ENCODE peak calls at places on chromosome X, in seven cellular contexts. T, D, H, Y, O, P and W are unnamed samples.
A peak's percentile ranks its signal among the peaks of the same experiment; 100 is the strongest.

GRCh38 chrX:124232523-124233201 is 99.8 kb upstream of the TEX13D start:
- DNase-seq in P (no peak), T (no peak), Y (no peak), O (no peak), H (no peak), D (no peak), W (peak; percentile 20)

GRCh38 chrX:106912864-106913263 is 7.3 kb upstream of the CLDN2 start:
- DNase-seq in T (no peak), Y (no peak), D (no peak), P (no peak), O (no peak), H (no peak), W (no peak)

GRCh38 chrX:73943900-73944581 is 359.9 kb upstream of the ZCCHC13 start:
- DNase-seq in T (peak; percentile 88), D (peak; percentile 93), O (peak; percentile 88), P (peak; percentile 82), Y (peak; percentile 97), H (peak; percentile 88), W (peak; percentile 90)

GRCh38 chrX:107748490-107748889 is 27.1 kb downstream of the TSC22D3 start:
- DNase-seq in H (no peak), Y (no peak), O (no peak), P (no peak), T (no peak), D (no peak), W (no peak)

GRCh38 chrX:18676470-18676869 is 4.6 kb upstream of the RS1 start:
- DNase-seq in O (no peak), D (no peak), Y (no peak), T (peak; percentile 26), H (no peak), P (no peak), W (no peak)

GRCh38 chrX:39875834-39876625 is 221.7 kb downstream of the BCOR start:
- DNase-seq in H (no peak), O (no peak), D (no peak), P (no peak), T (peak; percentile 32), Y (no peak), W (no peak)

GRCh38 chrX:8037593-8038348 is 110.6 kb upstream of the PNPLA4 start:
- DNase-seq in P (no peak), H (no peak), O (no peak), Y (no peak), D (no peak), T (no peak), W (no peak)

GRCh38 chrX:132532955-132533354 is 44.1 kb upstream of the MBNL3 start:
- DNase-seq in P (no peak), T (no peak), Y (no peak), O (peak; percentile 1), D (no peak), H (no peak), W (no peak)

GRCh38 chrX:12709047-12709446 is 82.2 kb upstream of the PRPS2 start:
- DNase-seq in O (no peak), T (no peak), Y (no peak), H (no peak), P (no peak), D (no peak), W (peak; percentile 22)

GRCh38 chrX:11064851-11065600 is 46.1 kb upstream of the HCCS start:
- DNase-seq in P (no peak), D (no peak), O (peak; percentile 19), T (no peak), Y (no peak), H (no peak), W (no peak)

GRCh38 chrX:152810403-152810802 is 20.2 kb downstream of the CETN2 start:
- DNase-seq in P (no peak), Y (no peak), D (no peak), O (no peak), H (no peak), T (no peak), W (no peak)

GRCh38 chrX:115226929-115227328 is 7.0 kb downstream of the LRCH2 start:
- DNase-seq in H (no peak), Y (no peak), T (no peak), P (no peak), O (peak; percentile 25), D (no peak), W (peak; percentile 43)

GRCh38 chrX:69531031-69531755 is 27.1 kb downstream of the NALF2 start:
- DNase-seq in Y (no peak), O (no peak), D (no peak), P (no peak), H (no peak), T (no peak), W (no peak)

GRCh38 chrX:1011632-1012283 is 200.7 kb downstream of the CRLF2 start:
- DNase-seq in D (no peak), O (no peak), H (no peak), P (no peak), T (no peak), Y (no peak), W (no peak)

GRCh38 chrX:57137481-57137880 is 284 bp upstream of the SPIN2A start:
- DNase-seq in Y (no peak), O (peak; percentile 11), P (no peak), T (no peak), D (no peak), H (no peak), W (no peak)

GRCh38 chrX:151538190-151539122 is 25.0 kb upstream of the PASD1 start:
- DNase-seq in D (no peak), P (no peak), Y (no peak), H (no peak), T (no peak), O (no peak), W (no peak)

GRCh38 chrX:7889138-7889537 is 38.1 kb downstream of the PNPLA4 start:
- DNase-seq in O (no peak), T (no peak), D (no peak), H (no peak), P (no peak), Y (no peak), W (no peak)

GRCh38 chrX:30521440-30522182 is 56.0 kb downstream of the TASL start:
- DNase-seq in P (no peak), H (no peak), D (no peak), T (no peak), Y (no peak), O (no peak), W (no peak)

GRCh38 chrX:47743504-47743903 is 84.5 kb upstream of the UXT start:
- DNase-seq in P (no peak), D (no peak), H (no peak), Y (no peak), T (no peak), O (no peak), W (no peak)

GRCh38 chrX:18935893-18936292 is 48.0 kb downstream of the PHKA2 start:
- DNase-seq in H (no peak), Y (no peak), T (no peak), P (no peak), O (peak; percentile 5), D (no peak), W (no peak)

GRCh38 chrX:70042399-70043371 is 7.1 kb downstream of the AWAT2 start:
- DNase-seq in P (no peak), T (no peak), D (no peak), H (peak; percentile 36), Y (no peak), O (peak; percentile 41), W (no peak)

GRCh38 chrX:56564182-56564885 is 907 bp downstream of the UBQLN2 start:
- DNase-seq in D (peak; percentile 23), T (peak; percentile 24), H (peak; percentile 27), O (peak; percentile 3), Y (no peak), P (no peak), W (peak; percentile 34)

GRCh38 chrX:103175944-103176753 is 38.8 kb upstream of the BEX4 start:
- DNase-seq in P (no peak), O (peak; percentile 71), T (peak; percentile 51), H (peak; percentile 62), Y (no peak), D (peak; percentile 58), W (peak; percentile 43)

GRCh38 chrX:120560405-120560841 is 339 bp downstream of the CUL4B start:
- DNase-seq in O (peak; percentile 18), H (peak; percentile 25), T (peak; percentile 9), P (peak; percentile 25), D (no peak), Y (no peak), W (peak; percentile 59)

GRCh38 chrX:22699591-22700091 is 300.1 kb upstream of the DDX53 start:
- DNase-seq in D (no peak), O (no peak), H (no peak), Y (no peak), P (no peak), T (no peak), W (no peak)

GRCh38 chrX:106481341-106481740 is 130.4 kb upstream of the RADX start:
- DNase-seq in O (peak; percentile 59), T (peak; percentile 18), D (no peak), H (no peak), P (peak; percentile 10), Y (no peak), W (peak; percentile 42)

GRCh38 chrX:18291006-18291545 is 63.4 kb downstream of the SCML2 start:
- DNase-seq in Y (no peak), O (no peak), P (no peak), D (no peak), H (no peak), T (no peak), W (no peak)